ENCODE peak calls at places on chromosomes 16 and 17, in ten cellular contexts. L is fibroblast of pulmonary artery; E is colonic mucosa; A is IMR-90; K is cardiac fibroblast; X is GM13976; B is psoas muscle; R is fibroblast of mammary gland; Y is CD4-positive, alpha-beta T cell; F is ovary. U is an unnamed sample.

GRCh38 chr16:89392881-89393730 is 97.3 kb downstream of the ANKRD11 start:
- DNase-seq in L (no peak), E (no peak), A (no peak), K (no peak), X (no peak), B (no peak), R (no peak), Y (no peak), F (no peak), U (peak)

GRCh38 chr16:15777533-15778203 is 79.2 kb downstream of the MYH11 start:
- DNase-seq in L (peak), E (no peak), A (peak), K (peak), X (peak), B (no peak), R (peak), Y (no peak), F (no peak), U (peak)

GRCh38 chr17:49935526-49936210 is 33.3 kb upstream of the DLX4 start:
- DNase-seq in L (no peak), E (no peak), A (no peak), K (no peak), X (no peak), B (no peak), R (no peak), Y (no peak), F (no peak), U (no peak)

GRCh38 chr16:47045459-47045858 is 72.0 kb upstream of the DNAJA2 start:
- DNase-seq in L (no peak), E (no peak), A (no peak), K (no peak), X (no peak), B (no peak), R (no peak), Y (no peak), F (no peak), U (no peak)

GRCh38 chr16:22029632-22030031 is 21.7 kb downstream of the MOSMO start:
- DNase-seq in L (no peak), E (no peak), A (no peak), K (no peak), X (no peak), B (no peak), R (no peak), Y (no peak), F (no peak), U (no peak)

GRCh38 chr17:9982159-9982558 is 77.1 kb upstream of the RCVRN start:
- DNase-seq in L (no peak), E (no peak), A (no peak), K (no peak), X (peak), B (no peak), R (no peak), Y (no peak), F (no peak), U (no peak)

GRCh38 chr17:56810286-56810781 is 23.4 kb downstream of the C17orf67 start:
- DNase-seq in L (no peak), E (no peak), A (no peak), K (no peak), X (no peak), B (no peak), R (no peak), Y (no peak), F (no peak), U (no peak)

GRCh38 chr17:36547776-36548175 is 3.1 kb downstream of the GGNBP2 start:
- DNase-seq in L (no peak), E (no peak), A (no peak), K (no peak), X (no peak), B (no peak), R (no peak), Y (no peak), F (no peak), U (no peak)

GRCh38 chr17:58325976-58326468 is 2.6 kb downstream of the TSPOAP1 start:
- DNase-seq in L (no peak), E (no peak), A (no peak), K (no peak), X (no peak), B (no peak), R (no peak), Y (no peak), F (no peak), U (no peak)

GRCh38 chr16:57012353-57012752 is 23.0 kb downstream of the NLRC5 start:
- DNase-seq in L (no peak), E (no peak), A (no peak), K (no peak), X (no peak), B (no peak), R (no peak), Y (no peak), F (no peak), U (no peak)

GRCh38 chr16:81061307-81061640 is 15.8 kb downstream of the C16orf46 start:
- DNase-seq in L (no peak), E (no peak), A (no peak), K (no peak), X (no peak), B (no peak), R (no peak), Y (no peak), F (no peak), U (no peak)

GRCh38 chr16:27754788-27755690 is 205.1 kb downstream of the KATNIP start:
- DNase-seq in L (no peak), E (no peak), A (no peak), K (no peak), X (no peak), B (no peak), R (no peak), Y (no peak), F (no peak), U (no peak)

GRCh38 chr17:66008680-66009079 is 183.3 kb downstream of the CEP112 start:
- DNase-seq in L (no peak), E (no peak), A (no peak), K (no peak), X (no peak), B (no peak), R (no peak), Y (no peak), F (no peak), U (no peak)
- TF ChIP-seq CTCF in L (no peak), E (no peak), A (no peak), K (no peak), X (no peak), B (no peak), R (no peak), Y (no peak), F (no peak), U (no peak)

GRCh38 chr16:66266436-66267286 is 99.8 kb upstream of the CDH5 start:
- DNase-seq in L (peak), E (no peak), A (peak), K (peak), X (no peak), B (peak), R (peak), Y (no peak), F (peak), U (no peak)
- TF ChIP-seq CTCF in L (no peak), E (no peak), A (no peak), K (peak), X (no peak), B (no peak), R (peak), Y (no peak), F (no peak), U (no peak)

GRCh38 chr16:88383401-88384221 is 852 bp downstream of the ZNF469 start:
- DNase-seq in L (peak), E (no peak), A (peak), K (peak), X (no peak), B (peak), R (peak), Y (no peak), F (peak), U (no peak)
- TF ChIP-seq CTCF in L (peak), E (no peak), A (peak), K (peak), X (peak), B (peak), R (peak), Y (no peak), F (peak), U (no peak)

GRCh38 chr16:53370827-53371226 is 63.4 kb upstream of the RBL2 start:
- DNase-seq in L (no peak), E (no peak), A (no peak), K (no peak), X (no peak), B (no peak), R (no peak), Y (no peak), F (no peak), U (no peak)
- TF ChIP-seq CTCF in L (no peak), E (no peak), A (no peak), K (no peak), X (no peak), B (no peak), R (no peak), Y (no peak), F (no peak), U (no peak)

GRCh38 chr17:81039854-81040758 is 5.2 kb downstream of the BAIAP2 start:
- DNase-seq in L (peak), E (no peak), A (peak), K (peak), X (no peak), B (no peak), R (peak), Y (no peak), F (no peak), U (no peak)

GRCh38 chr17:81037026-81037782 is 2.3 kb downstream of the BAIAP2 start:
- DNase-seq in L (no peak), E (no peak), A (no peak), K (no peak), X (no peak), B (peak), R (no peak), Y (no peak), F (no peak), U (no peak)

GRCh38 chr17:81039096-81039495 is 4.1 kb downstream of the BAIAP2 start:
- DNase-seq in L (no peak), E (no peak), A (no peak), K (no peak), X (no peak), B (no peak), R (no peak), Y (no peak), F (no peak), U (no peak)

GRCh38 chr17:81036128-81036891 is 1.4 kb downstream of the BAIAP2 start:
- DNase-seq in L (no peak), E (no peak), A (no peak), K (no peak), X (no peak), B (no peak), R (peak), Y (no peak), F (no peak), U (no peak)

DNA sequence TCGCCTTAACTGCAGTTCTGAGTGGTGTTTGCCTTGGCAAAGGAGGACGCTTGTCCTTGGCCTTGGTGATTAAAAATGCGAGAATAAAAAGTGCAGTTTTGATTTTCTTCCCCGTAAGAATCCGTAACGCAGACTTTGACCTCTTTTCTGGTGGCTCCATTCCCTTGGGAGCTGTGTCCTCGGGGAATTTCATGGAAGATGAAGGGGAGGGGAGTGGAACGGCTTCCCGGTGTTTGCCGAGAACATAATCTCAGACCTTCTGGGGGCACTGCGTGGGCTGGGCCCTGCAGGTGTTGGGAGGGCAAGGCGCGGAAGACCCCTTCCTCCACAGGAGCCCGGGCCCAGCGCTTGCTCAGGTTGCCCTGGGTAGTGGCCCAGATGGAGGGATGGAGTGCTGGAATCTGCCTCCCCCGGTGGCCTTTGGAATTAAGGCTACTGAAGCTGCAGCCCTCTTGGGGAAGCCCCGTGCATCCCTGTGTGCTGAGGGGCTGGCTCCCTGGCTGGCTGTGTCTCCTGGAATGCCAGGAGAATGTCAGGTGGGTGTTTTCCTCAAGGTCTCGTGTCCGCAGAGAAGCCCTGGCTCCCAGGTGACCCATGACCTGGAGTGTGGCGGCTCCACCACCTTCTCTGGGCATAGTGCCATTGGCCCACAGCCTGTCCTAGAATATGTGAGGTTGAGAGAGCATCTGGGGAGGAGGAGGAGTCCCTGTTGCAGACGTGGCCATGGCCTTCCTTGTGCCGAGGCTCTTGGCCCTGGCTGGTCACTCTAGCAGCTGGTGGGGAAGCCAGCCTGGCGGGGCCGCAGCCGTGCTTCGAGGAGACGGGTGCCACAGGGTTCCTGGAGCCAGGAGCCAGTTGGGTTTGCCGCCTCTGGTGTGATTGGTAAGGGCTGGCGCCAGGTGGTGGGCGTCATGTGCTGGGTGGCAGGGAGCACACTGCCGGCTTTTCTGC is 3.1 kb downstream of the BAIAP2 start:
- DNase-seq in L (no peak), E (no peak), A (no peak), K (no peak), X (no peak), B (no peak), R (no peak), Y (no peak), F (no peak), U (no peak)
- TF ChIP-seq CTCF in L (no peak), E (no peak), A (no peak), K (no peak), X (no peak), B (no peak), R (no peak), Y (no peak), F (no peak), U (no peak)

GRCh38 chr17:82709676-82710498 is 6.6 kb upstream of the FN3KRP start:
- DNase-seq in L (no peak), E (no peak), A (no peak), K (no peak), X (no peak), B (no peak), R (no peak), Y (no peak), F (no peak), U (no peak)

GRCh38 chr17:82713015-82713723 is 3.3 kb upstream of the FN3KRP start:
- DNase-seq in L (no peak), E (no peak), A (no peak), K (no peak), X (no peak), B (no peak), R (no peak), Y (no peak), F (no peak), U (no peak)

GRCh38 chr17:82705756-82706155 is 7.3 kb upstream of the RAB40B start:
- DNase-seq in L (no peak), E (no peak), A (no peak), K (no peak), X (no peak), B (no peak), R (no peak), Y (no peak), F (no peak), U (no peak)

GRCh38 chr17:82709024-82709675 is 7.4 kb upstream of the FN3KRP start:
- DNase-seq in L (no peak), E (no peak), A (no peak), K (no peak), X (peak), B (no peak), R (no peak), Y (no peak), F (no peak), U (no peak)

GRCh38 chr17:82710499-82711232 is 5.8 kb upstream of the FN3KRP start:
- DNase-seq in L (no peak), E (no peak), A (no peak), K (no peak), X (no peak), B (no peak), R (no peak), Y (no peak), F (no peak), U (no peak)
- TF ChIP-seq CTCF in L (no peak), E (no peak), A (no peak), K (no peak), X (no peak), B (no peak), R (no peak), Y (no peak), F (no peak), U (no peak)

GRCh38 chr16:69513180-69513966 is 52.4 kb upstream of the NFAT5 start:
- DNase-seq in L (no peak), E (no peak), A (peak), K (no peak), X (no peak), B (no peak), R (peak), Y (no peak), F (no peak), U (no peak)

GRCh38 chr16:69508033-69508432 is 57.7 kb upstream of the NFAT5 start:
- DNase-seq in L (no peak), E (no peak), A (no peak), K (no peak), X (no peak), B (no peak), R (no peak), Y (no peak), F (no peak), U (no peak)

GRCh38 chr16:69509125-69509524 is 56.6 kb upstream of the NFAT5 start:
- DNase-seq in L (no peak), E (no peak), A (no peak), K (no peak), X (no peak), B (no peak), R (no peak), Y (no peak), F (no peak), U (no peak)

GRCh38 chr16:69514366-69514765 is 51.4 kb upstream of the NFAT5 start:
- DNase-seq in L (no peak), E (no peak), A (no peak), K (no peak), X (no peak), B (no peak), R (no peak), Y (no peak), F (no peak), U (no peak)

DNA sequence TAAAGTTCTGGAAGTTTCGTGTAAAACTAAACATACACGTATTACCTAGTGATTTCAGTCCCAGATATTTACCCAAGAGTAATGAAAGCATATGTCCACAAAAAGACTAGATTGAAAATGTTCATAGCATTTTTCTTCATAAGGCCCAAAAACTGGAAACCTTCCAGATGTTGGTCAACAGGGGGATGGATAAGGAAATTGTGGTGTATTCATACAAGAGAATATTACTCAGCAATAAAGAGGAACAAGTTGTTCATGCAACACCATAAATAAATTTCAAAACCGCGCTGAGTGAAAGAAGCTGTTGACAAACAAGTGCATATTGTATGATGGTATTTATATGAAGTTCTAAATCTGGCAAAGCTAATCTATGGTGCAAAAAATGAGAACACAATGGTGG is 54.1 kb upstream of the NFAT5 start:
- DNase-seq in L (peak), E (no peak), A (no peak), K (no peak), X (no peak), B (no peak), R (no peak), Y (no peak), F (no peak), U (no peak)
- TF ChIP-seq CTCF in L (no peak), E (no peak), A (no peak), K (no peak), X (no peak), B (no peak), R (no peak), Y (no peak), F (no peak), U (no peak)

GRCh38 chr16:84141143-84141670 is 3.8 kb downstream of the HSDL1 start:
- DNase-seq in L (no peak), E (no peak), A (no peak), K (no peak), X (no peak), B (no peak), R (no peak), Y (peak), F (no peak), U (no peak)

GRCh38 chr16:84144301-84144858 is 597 bp downstream of the HSDL1 start:
- DNase-seq in L (peak), E (peak), A (peak), K (peak), X (peak), B (peak), R (peak), Y (peak), F (peak), U (peak)

GRCh38 chr16:84143081-84143480 is 1.9 kb downstream of the HSDL1 start:
- DNase-seq in L (no peak), E (no peak), A (no peak), K (no peak), X (no peak), B (no peak), R (no peak), Y (no peak), F (no peak), U (no peak)

GRCh38 chr16:84143784-84144199 is 1.2 kb downstream of the HSDL1 start:
- DNase-seq in L (peak), E (no peak), A (no peak), K (no peak), X (no peak), B (no peak), R (peak), Y (no peak), F (no peak), U (no peak)

GRCh38 chr16:84144859-84145639 is at the start of the genes DNAAF1 and HSDL1:
- DNase-seq in L (peak), E (peak), A (peak), K (peak), X (peak), B (peak), R (peak), Y (peak), F (peak), U (peak)
- TF ChIP-seq CTCF in L (no peak), E (no peak), A (no peak), K (no peak), X (no peak), B (no peak), R (no peak), Y (no peak), F (no peak), U (no peak)

DNA sequence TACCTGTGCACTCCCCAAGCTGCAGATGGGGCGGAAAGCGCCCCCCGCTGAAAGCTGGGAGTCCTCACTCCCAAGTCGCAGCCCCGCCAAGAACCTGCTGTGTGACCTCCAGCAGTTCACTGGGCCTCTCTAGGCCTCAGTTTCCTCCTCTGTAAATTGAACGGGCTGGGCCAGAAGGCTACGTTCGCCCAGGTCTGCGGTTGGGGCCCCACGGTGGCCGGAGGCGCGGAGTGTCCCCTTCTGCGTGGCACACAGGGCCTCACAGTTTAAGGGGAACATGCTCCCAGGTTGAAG is 628 bp downstream of the GALK1 start:
- DNase-seq in L (no peak), E (no peak), A (no peak), K (no peak), X (peak), B (no peak), R (no peak), Y (no peak), F (no peak), U (no peak)
- TF ChIP-seq CTCF in L (no peak), E (peak), A (no peak), K (no peak), X (no peak), B (no peak), R (no peak), Y (peak), F (no peak), U (no peak)

U was measured in endothelial cell.